ENCODE peak calls at places on chromosomes 1 and 21, in eight cellular contexts. S is IMR-90, N is breast epithelium, Q is mesothelial cell of epicardium, M is heart right ventricle, K is ovary, B is bronchial epithelial cell, G is HFFc6. A is an unnamed sample.
A peak's percentile ranks its signal among the peaks of the same experiment; 100 is the strongest.

GRCh38 chr1:150061632-150062101 is 5.9 kb upstream of the VPS45 start:
- DNase-seq in G (peak; percentile 89), K (no peak), Q (no peak), S (peak; percentile 97), N (no peak), B (peak; percentile 43), M (no peak), A (no peak)

GRCh38 chr1:95905818-95906395 is 671.9 kb downstream of the RWDD3 start:
- DNase-seq in N (no peak), K (no peak), S (no peak), M (no peak), B (no peak), G (no peak), Q (no peak), A (no peak)

GRCh38 chr1:98046031-98046641 is 125.3 kb upstream of the DPYD start:
- DNase-seq in K (no peak), S (peak; percentile 51), M (no peak), B (no peak), Q (no peak), N (no peak), G (no peak), A (no peak)

GRCh38 chr1:57591854-57592253 is 168.0 kb upstream of the DAB1 start:
- DNase-seq in G (no peak), M (no peak), Q (no peak), N (no peak), K (no peak), S (no peak), B (peak; percentile 96), A (no peak)

GRCh38 chr1:193140254-193140653 is 18.4 kb downstream of the CDC73 start:
- DNase-seq in B (no peak), N (no peak), Q (no peak), G (no peak), K (no peak), M (no peak), S (no peak), A (no peak)

GRCh38 chr1:14897080-14897449 is 256.5 kb upstream of the TMEM51 start:
- DNase-seq in Q (no peak), N (no peak), B (no peak), K (no peak), G (no peak), S (peak; percentile 7), M (no peak), A (no peak)

GRCh38 chr21:27813750-27814149 is 846.9 kb upstream of the ADAMTS5 start:
- DNase-seq in B (no peak), G (no peak), S (no peak), M (peak; percentile 23), K (no peak), Q (no peak), N (no peak), A (no peak)

GRCh38 chr21:35208810-35209517 is 159.9 kb upstream of the RUNX1 start:
- DNase-seq in M (no peak), G (no peak), S (peak; percentile 91), Q (no peak), K (no peak), B (no peak), N (no peak), A (no peak)

GRCh38 chr1:246602194-246602593 is 35.9 kb downstream of the CNST start:
- DNase-seq in M (no peak), S (peak; percentile 34), Q (no peak), B (no peak), N (no peak), K (no peak), G (peak; percentile 22), A (no peak)

GRCh38 chr1:98232678-98233077 is 311.8 kb upstream of the DPYD start:
- DNase-seq in B (no peak), N (no peak), S (no peak), G (no peak), Q (no peak), K (no peak), M (no peak), A (no peak)

GRCh38 chr1:109895720-109896504 is 14.7 kb upstream of the CSF1 start:
- DNase-seq in Q (no peak), N (no peak), K (no peak), M (peak; percentile 63), B (peak; percentile 27), G (peak; percentile 47), S (peak; percentile 65), A (no peak)

GRCh38 chr21:45326834-45327457 is 39.3 kb upstream of the POFUT2 start:
- DNase-seq in N (no peak), K (no peak), S (no peak), Q (no peak), B (no peak), M (no peak), G (no peak), A (no peak)

GRCh38 chr1:228164561-228165371 is 838 bp upstream of the IBA57 start:
- DNase-seq in B (no peak), M (no peak), Q (no peak), N (no peak), K (peak; percentile 61), S (no peak), G (no peak), A (no peak)

GRCh38 chr1:160261526-160261877 is 847 bp downstream of the DCAF8 start:
- DNase-seq in K (no peak), Q (no peak), N (peak; percentile 36), M (no peak), S (peak; percentile 91), B (peak; percentile 87), G (peak; percentile 80), A (peak; percentile 70)

GRCh38 chr1:234114648-234115307 is 210.3 kb downstream of the SLC35F3 start:
- DNase-seq in B (peak; percentile 69), N (peak; percentile 18), S (peak; percentile 59), K (no peak), Q (no peak), M (no peak), G (peak; percentile 48), A (peak; percentile 58)

GRCh38 chr21:43971201-43971991 is 40.7 kb upstream of the TRAPPC10 start:
- DNase-seq in G (no peak), K (no peak), Q (no peak), B (no peak), S (no peak), N (no peak), M (no peak), A (no peak)

GRCh38 chr21:43004926-43005325 is 30.6 kb downstream of the PKNOX1 start:
- DNase-seq in K (no peak), Q (no peak), M (no peak), B (no peak), S (no peak), N (no peak), G (no peak), A (no peak)

GRCh38 chr1:104019675-104020049 is 270.0 kb downstream of the AMY1C start:
- DNase-seq in K (no peak), N (no peak), B (no peak), S (no peak), M (no peak), G (no peak), Q (no peak), A (no peak)

GRCh38 chr21:43012596-43012995 is 38.2 kb downstream of the PKNOX1 start:
- DNase-seq in B (peak; percentile 73), K (no peak), M (no peak), Q (no peak), S (peak; percentile 58), N (no peak), G (no peak), A (no peak)

GRCh38 chr1:247111259-247111635 is 7.1 kb upstream of the ZNF669 start:
- DNase-seq in K (no peak), B (no peak), N (no peak), M (peak; percentile 39), Q (peak; percentile 46), S (no peak), G (no peak), A (no peak)

GRCh38 chr1:119865607-119866006 is 30.7 kb downstream of the ADAM30 start:
- DNase-seq in N (no peak), M (no peak), Q (no peak), B (no peak), G (peak; percentile 16), S (peak; percentile 93), K (no peak), A (no peak)

GRCh38 chr1:64572222-64572900 is 102.4 kb downstream of the CACHD1 start:
- DNase-seq in Q (no peak), G (no peak), M (no peak), B (peak; percentile 58), S (no peak), K (no peak), N (no peak), A (no peak)

GRCh38 chr1:204821476-204821875 is 49.2 kb upstream of the NFASC start:
- DNase-seq in N (no peak), B (no peak), M (no peak), S (no peak), Q (no peak), K (no peak), G (no peak), A (no peak)

GRCh38 chr1:199794105-199794863 is 233.2 kb upstream of the NR5A2 start:
- DNase-seq in N (no peak), K (no peak), S (no peak), Q (no peak), B (peak; percentile 36), G (no peak), M (no peak), A (no peak)
- TF ChIP-seq CTCF in N (no peak), K (no peak), S (no peak), Q (no peak), B (no peak), G (no peak), M (no peak), A (no peak)

DNA sequence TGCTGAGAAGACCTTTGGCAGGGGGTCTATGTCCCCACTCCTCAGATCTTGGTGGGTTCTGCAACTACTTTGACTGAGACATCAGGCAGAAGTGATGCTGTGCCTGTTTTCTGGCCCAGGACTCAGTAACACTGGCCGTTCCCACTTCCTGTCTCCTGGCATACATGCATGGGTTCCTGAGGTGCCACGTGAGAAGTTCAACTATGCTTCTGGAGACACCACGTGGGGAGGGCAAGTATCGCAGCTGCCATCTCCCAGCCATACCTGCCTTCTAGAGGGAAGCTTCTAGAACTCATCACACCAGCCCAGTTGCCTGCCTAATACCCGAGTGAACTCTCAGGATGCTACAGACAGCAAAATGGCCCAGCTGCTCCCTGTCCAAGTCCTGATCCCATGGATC is 65.8 kb downstream of the TRABD2B start:
- DNase-seq in N (no peak), M (no peak), G (no peak), K (no peak), S (no peak), B (peak; percentile 33), Q (no peak), A (no peak)
- TF ChIP-seq CTCF in N (peak; percentile 12), M (no peak), G (no peak), K (no peak), S (peak; percentile 1), B (peak; percentile 42), Q (no peak), A (no peak)

GRCh38 chr1:112057736-112058135 is 68.3 kb upstream of the KCND3 start:
- DNase-seq in S (no peak), N (no peak), G (no peak), K (no peak), M (peak; percentile 26), Q (no peak), B (no peak), A (no peak)
- TF ChIP-seq CTCF in S (no peak), N (no peak), G (no peak), K (no peak), M (no peak), Q (no peak), B (no peak), A (no peak)

DNA sequence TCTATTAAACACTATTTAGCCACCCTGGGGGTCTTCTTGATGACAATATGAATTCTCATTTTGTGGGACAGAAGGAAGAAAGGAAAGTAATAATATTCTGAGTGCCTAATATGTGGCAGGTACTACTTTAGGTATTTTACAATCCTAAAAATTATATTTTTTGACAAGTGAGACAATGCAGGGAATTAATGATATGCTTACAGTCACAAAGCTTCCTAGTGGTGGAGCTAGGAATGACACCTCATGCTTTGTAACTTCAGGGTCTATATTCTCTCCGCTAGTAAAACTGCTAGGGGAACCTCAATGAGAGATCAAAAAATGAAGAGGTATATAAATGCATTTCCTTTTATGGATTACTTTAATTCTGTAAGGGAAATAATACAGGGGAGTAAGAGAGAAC is 44.3 kb downstream of the TPR start:
- DNase-seq in M (no peak), N (no peak), G (no peak), B (peak; percentile 10), Q (no peak), K (no peak), S (no peak), A (no peak)
- TF ChIP-seq CTCF in M (no peak), N (no peak), G (peak; percentile 71), B (no peak), Q (peak; percentile 60), K (no peak), S (peak; percentile 16), A (no peak)

A was measured in GM13976.